ENCODE peak calls at places on chromosomes 11 and 22, in five cellular contexts. I is Caco-2, Z is cardiac muscle cell, D is left ventricle myocardium inferior, W is WERI-Rb-1. J is an unnamed sample.

GRCh38 chr22:19044381-19044780 is 77.8 kb downstream of the DGCR2 start:
- DNase-seq in I (no peak), Z (no peak), D (no peak), W (no peak), J (no peak)

GRCh38 chr22:44645531-44645930 is 56.5 kb upstream of the PRR5 start:
- DNase-seq in I (no peak), Z (no peak), D (no peak), W (no peak), J (no peak)

GRCh38 chr11:61636676-61637075 is 43.5 kb upstream of the DAGLA start:
- DNase-seq in I (no peak), Z (no peak), D (no peak), W (no peak), J (no peak)

GRCh38 chr11:86152006-86152862 is 83.3 kb upstream of the PICALM start:
- DNase-seq in I (no peak), Z (no peak), D (no peak), W (no peak), J (no peak)

GRCh38 chr22:49046000-49046545 is 781.6 kb downstream of the BRD1 start:
- DNase-seq in I (no peak), Z (no peak), D (no peak), W (no peak), J (no peak)

GRCh38 chr11:46336781-46337180 is 10.5 kb upstream of the DGKZ start:
- DNase-seq in I (no peak), Z (no peak), D (no peak), W (no peak), J (no peak)

GRCh38 chr11:3674189-3674588 is 3.0 kb upstream of the CHRNA10 start:
- DNase-seq in I (no peak), Z (no peak), D (no peak), W (no peak), J (no peak)

GRCh38 chr11:65498042-65498726 is 661 bp upstream of the MALAT1 start:
- DNase-seq in I (peak), Z (peak), D (no peak), W (peak), J (no peak)

GRCh38 chr11:101445761-101446160 is 138.0 kb downstream of the TRPC6 start:
- DNase-seq in I (no peak), Z (no peak), D (no peak), W (no peak), J (no peak)

GRCh38 chr22:37999640-38000272 is 15.4 kb upstream of the SOX10 start:
- DNase-seq in I (no peak), Z (no peak), D (no peak), W (no peak), J (no peak)

GRCh38 chr11:121466063-121466794 is 13.5 kb upstream of the SORL1-AS1 start:
- DNase-seq in I (peak), Z (peak), D (peak), W (peak), J (peak)

GRCh38 chr11:134752526-134752925 is 340.5 kb upstream of the B3GAT1 start:
- DNase-seq in I (no peak), Z (no peak), D (no peak), W (no peak), J (no peak)

GRCh38 chr11:121829159-121829643 is 286.8 kb downstream of the BLID start:
- DNase-seq in I (no peak), Z (no peak), D (no peak), W (no peak), J (no peak)

GRCh38 chr11:44033856-44034255 is 13.9 kb upstream of the ACCSL start:
- DNase-seq in I (no peak), Z (no peak), D (no peak), W (no peak), J (no peak)

DNA sequence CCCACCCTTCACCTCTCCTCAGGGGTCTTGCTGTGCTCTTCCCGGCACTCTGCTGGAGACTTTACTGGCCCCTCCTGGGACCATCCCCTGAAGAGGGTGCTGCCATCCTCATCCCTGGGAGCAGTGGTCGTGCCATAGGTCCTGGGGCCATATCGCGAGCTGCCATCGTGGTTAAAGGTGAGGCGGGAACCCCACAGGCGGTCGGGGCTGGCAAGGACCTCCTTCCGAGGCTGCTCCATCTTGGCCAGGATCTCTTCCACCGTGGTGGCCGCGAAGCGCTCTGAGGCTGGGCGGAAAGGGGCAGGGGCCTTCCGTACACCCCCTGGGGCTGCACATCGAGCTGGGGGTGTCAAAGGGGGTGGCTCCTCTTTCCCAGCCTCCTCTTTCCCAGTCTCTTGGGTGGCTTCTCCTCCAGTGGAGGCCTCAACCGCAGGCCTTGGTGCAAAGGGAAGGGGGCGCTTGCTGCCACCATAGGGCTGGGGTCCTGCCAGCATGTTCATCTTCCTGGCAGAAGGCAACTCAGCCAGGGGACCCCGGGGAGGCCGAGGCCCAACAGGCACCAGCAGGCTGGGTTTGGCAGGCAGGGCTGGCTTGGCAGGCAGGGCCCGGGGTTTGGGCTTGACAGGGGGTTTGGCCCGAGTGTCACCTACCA is 4.6 kb downstream of the TNKS1BP1 start:
- DNase-seq in I (no peak), Z (no peak), D (no peak), W (no peak), J (peak)
- H3K4me3 ChIP-seq in I (no peak), Z (no peak), D (peak), W (no peak), J (no peak)

GRCh38 chr11:95229199-95230053 is 1.6 kb downstream of the SESN3 start:
- DNase-seq in I (no peak), Z (peak), D (no peak), W (peak), J (no peak)

GRCh38 chr11:95231126-95231880 is at the start of gene SESN3:
- DNase-seq in I (peak), Z (peak), D (peak), W (peak), J (peak)

GRCh38 chr11:95231881-95232605 is 1.0 kb upstream of the SESN3 start:
- DNase-seq in I (no peak), Z (peak), D (peak), W (peak), J (peak)

GRCh38 chr11:95230054-95231034 is 658 bp downstream of the SESN3 start:
- DNase-seq in I (peak), Z (peak), D (no peak), W (peak), J (peak)

GRCh38 chr11:95228081-95228859 is 2.7 kb downstream of the SESN3 start:
- DNase-seq in I (no peak), Z (no peak), D (no peak), W (no peak), J (no peak)
- H3K4me3 ChIP-seq in I (no peak), Z (peak), D (no peak), W (no peak), J (no peak)

GRCh38 chr11:120432056-120433018 is 79.2 kb upstream of the GRIK4 start:
- DNase-seq in I (no peak), Z (no peak), D (no peak), W (no peak), J (no peak)

GRCh38 chr11:120431633-120432032 is 79.9 kb upstream of the GRIK4 start:
- DNase-seq in I (no peak), Z (no peak), D (no peak), W (no peak), J (no peak)
- H3K4me3 ChIP-seq in I (no peak), Z (no peak), D (no peak), W (no peak), J (no peak)

DNA sequence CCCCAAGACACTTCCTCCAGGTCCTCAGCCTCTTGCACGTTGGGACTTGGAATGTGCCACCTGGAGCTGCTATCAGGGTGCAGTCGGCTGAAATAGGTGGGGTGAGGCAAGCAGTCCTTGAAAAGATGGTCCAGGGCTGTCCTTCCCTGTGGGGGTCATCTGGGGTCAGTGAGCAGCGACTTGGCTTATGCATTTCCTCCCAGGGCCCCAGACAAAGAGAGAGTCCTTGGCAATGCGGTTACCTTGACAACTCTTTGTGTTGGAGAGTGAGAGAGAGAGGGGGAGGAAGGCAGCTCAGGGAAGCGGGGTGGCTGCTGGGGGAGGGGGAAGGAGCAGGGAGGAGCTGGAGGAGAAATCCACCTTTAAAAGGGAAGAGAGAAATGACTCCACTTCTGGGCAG is 93.8 kb downstream of the MIAT start:
- DNase-seq in I (no peak), Z (no peak), D (no peak), W (no peak), J (no peak)
- H3K4me3 ChIP-seq in I (no peak), Z (no peak), D (no peak), W (no peak), J (no peak)

GRCh38 chr11:8717876-8718753 is 35.5 kb downstream of the RPL27A start:
- DNase-seq in I (no peak), Z (no peak), D (peak), W (no peak), J (no peak)
- H3K4me3 ChIP-seq in I (no peak), Z (no peak), D (no peak), W (no peak), J (no peak)

DNA sequence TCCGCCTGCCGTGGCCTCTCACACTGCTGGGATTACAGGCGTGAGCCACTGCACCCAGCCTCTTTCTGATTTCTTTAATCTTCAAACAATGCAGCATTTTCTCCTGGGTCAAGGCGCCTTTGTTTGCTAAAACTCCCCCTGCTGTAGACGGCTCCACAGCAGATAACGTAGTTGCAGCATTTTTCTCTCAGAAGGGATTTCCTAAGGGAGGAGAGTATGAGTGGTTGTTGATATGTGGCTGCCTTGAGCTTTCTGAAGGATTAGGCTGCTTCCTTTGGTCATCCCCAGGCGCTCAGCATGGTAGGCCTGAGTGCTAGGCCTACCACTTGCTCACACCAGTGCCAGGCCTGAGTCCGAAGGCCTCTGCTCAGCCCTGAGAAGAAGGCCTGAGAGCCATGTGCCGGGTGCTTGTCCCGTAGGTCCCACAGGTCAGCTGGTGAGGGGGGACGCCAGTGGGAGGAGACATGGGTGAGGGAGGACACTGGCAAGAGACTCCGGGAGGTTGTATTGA is 18.1 kb downstream of the SMARCB1 start:
- DNase-seq in I (no peak), Z (no peak), D (no peak), W (peak), J (no peak)
- H3K4me3 ChIP-seq in I (no peak), Z (no peak), D (no peak), W (no peak), J (no peak)

GRCh38 chr22:20296598-20296997 is 23.3 kb downstream of the DGCR6L start:
- DNase-seq in I (no peak), Z (no peak), D (no peak), W (no peak), J (no peak)
- H3K4me3 ChIP-seq in I (no peak), Z (no peak), D (no peak), W (no peak), J (no peak)

J was measured in pancreas.